ENCODE peak calls at places on chromosomes 2 and 18, in seven cellular contexts. T is smooth muscle cell of the brain vasculature, L is NCI-H1417, I is NCI-H1694, J is sciatic nerve, B is HS-5, E is M059J. X is an unnamed sample.

GRCh38 chr2:11738589-11739436 is 7.6 kb upstream of the LPIN1 start:
- DNase-seq in T (peak), L (peak), B (no peak), J (peak), I (no peak), E (peak), X (no peak)

GRCh38 chr2:24507511-24507910 is 16.5 kb downstream of the NCOA1 start:
- DNase-seq in T (no peak), J (no peak), L (no peak), I (no peak), B (no peak), E (no peak), X (no peak)

GRCh38 chr18:79022603-79023002 is 43.0 kb downstream of the SALL3 start:
- DNase-seq in B (no peak), T (no peak), L (no peak), J (no peak), I (no peak), E (no peak), X (no peak)

GRCh38 chr2:149329470-149330126 is 789 bp upstream of the LYPD6 start:
- DNase-seq in B (peak), E (peak), T (no peak), J (peak), I (peak), L (peak), X (peak)

GRCh38 chr2:20190862-20191713 is 33.8 kb downstream of the SDC1 start:
- DNase-seq in T (no peak), L (no peak), I (peak), B (no peak), J (no peak), E (peak), X (no peak)

GRCh38 chr2:196130039-196130825 is 41.1 kb downstream of the STK17B start:
- DNase-seq in B (no peak), T (no peak), L (peak), I (no peak), E (no peak), J (no peak), X (no peak)

GRCh38 chr2:7971248-7971647 is 710.6 kb upstream of the ID2 start:
- DNase-seq in T (no peak), E (no peak), J (no peak), I (no peak), B (no peak), L (no peak), X (no peak)

GRCh38 chr2:217849576-217849975 is 153.2 kb downstream of the TNS1 start:
- DNase-seq in T (no peak), E (no peak), J (no peak), I (no peak), B (no peak), L (no peak), X (no peak)

GRCh38 chr2:180607501-180608060 is 372.8 kb upstream of the UBE2E3 start:
- DNase-seq in J (no peak), I (no peak), L (peak), T (no peak), E (no peak), B (no peak), X (no peak)

X was measured in brain pericyte.